ENCODE peak calls at places on chromosomes 3 and 15, in four cellular contexts. U is fibroblast of mammary gland, P is left ventricle myocardium inferior, L is esophagus squamous epithelium. Y is an unnamed sample.

GRCh38 chr3:142977399-142977728 is 13.9 kb upstream of the PAQR9 start:
- DNase-seq in L (no peak), U (peak; percentile 68), P (no peak), Y (no peak)

GRCh38 chr3:191985691-191986090 is 524.7 kb downstream of the PYDC2 start:
- DNase-seq in U (peak; percentile 4), P (no peak), L (no peak), Y (no peak)

GRCh38 chr3:1082024-1082633 is 10.7 kb upstream of the CNTN6 start:
- DNase-seq in P (no peak), L (no peak), U (peak; percentile 68), Y (no peak)

GRCh38 chr3:126025116-126025729 is 56.2 kb downstream of the ROPN1B start:
- DNase-seq in P (no peak), U (no peak), L (no peak), Y (no peak)

GRCh38 chr3:129695203-129695602 is 88.7 kb upstream of the PLXND1 start:
- DNase-seq in U (peak; percentile 89), L (no peak), P (no peak), Y (no peak)

GRCh38 chr3:6806991-6807390 is 53.9 kb upstream of the GRM7 start:
- DNase-seq in L (no peak), U (no peak), P (no peak), Y (no peak)

GRCh38 chr15:101138913-101139880 is 112.7 kb downstream of the CHSY1 start:
- DNase-seq in P (no peak), L (no peak), U (no peak), Y (no peak)

GRCh38 chr15:49238342-49238741 is 68.3 kb downstream of the GALK2 start:
- DNase-seq in U (peak; percentile 94), P (no peak), L (no peak), Y (no peak)

GRCh38 chr15:31607656-31608055 is 281.0 kb downstream of the KLF13 start:
- DNase-seq in P (no peak), U (no peak), L (no peak), Y (no peak)

GRCh38 chr3:33883538-33884203 is 85.2 kb downstream of the PDCD6IP start:
- DNase-seq in L (no peak), P (no peak), U (peak; percentile 60), Y (no peak)

GRCh38 chr3:149466192-149466591 is 8.3 kb upstream of the TM4SF4 start:
- DNase-seq in P (no peak), U (peak; percentile 88), L (no peak), Y (no peak)

GRCh38 chr3:44762170-44762677 is 630 bp downstream of the KIF15 start:
- DNase-seq in U (peak; percentile 18), L (no peak), P (no peak), Y (no peak)

GRCh38 chr3:46881819-46882376 is 4.4 kb downstream of the PTH1R start:
- DNase-seq in P (peak; percentile 46), L (no peak), U (no peak), Y (no peak)

GRCh38 chr3:13266651-13267347 is 153.3 kb downstream of the NUP210 start:
- DNase-seq in P (no peak), L (no peak), U (no peak), Y (no peak)

GRCh38 chr3:151314132-151314531 is 2.5 kb downstream of the GPR87 start:
- DNase-seq in L (no peak), U (no peak), P (no peak), Y (no peak)

GRCh38 chr3:151314593-151314992 is 2.0 kb downstream of the GPR87 start:
- DNase-seq in L (no peak), U (no peak), P (no peak), Y (no peak)

GRCh38 chr3:151315136-151315535 is 1.5 kb downstream of the GPR87 start:
- DNase-seq in U (peak; percentile 66), P (no peak), L (no peak), Y (no peak)

GRCh38 chr3:151316267-151316991 is at the start of gene GPR87:
- DNase-seq in U (peak; percentile 45), P (no peak), L (no peak), Y (peak; percentile 88)

DNA sequence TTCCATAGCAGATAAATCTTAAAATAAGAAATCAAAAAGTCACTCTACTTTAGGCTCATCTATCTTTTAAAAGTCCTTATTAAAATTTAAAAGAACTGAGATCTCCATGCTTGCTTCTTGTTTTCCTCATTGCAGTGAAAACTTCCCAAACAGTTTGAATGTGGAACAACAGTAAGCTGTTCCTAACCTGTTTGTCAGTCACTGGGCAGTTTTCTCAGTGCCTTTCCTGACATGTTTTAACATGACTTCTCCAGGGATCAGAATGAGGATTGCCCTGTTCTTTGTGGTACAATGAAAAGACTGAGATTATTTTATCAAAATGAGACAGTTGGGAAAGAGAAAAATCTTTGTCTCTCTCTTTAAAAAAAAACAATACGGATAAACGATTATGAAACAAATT is 774 bp downstream of the GPR87 start:
- DNase-seq in U (no peak), P (no peak), L (no peak), Y (no peak)
- H3K4me3 ChIP-seq in U (no peak overlapping the region), P (no peak overlapping the region), L (peak overlapping the region; percentile 56), Y (peak overlapping the region; percentile 92)

DNA sequence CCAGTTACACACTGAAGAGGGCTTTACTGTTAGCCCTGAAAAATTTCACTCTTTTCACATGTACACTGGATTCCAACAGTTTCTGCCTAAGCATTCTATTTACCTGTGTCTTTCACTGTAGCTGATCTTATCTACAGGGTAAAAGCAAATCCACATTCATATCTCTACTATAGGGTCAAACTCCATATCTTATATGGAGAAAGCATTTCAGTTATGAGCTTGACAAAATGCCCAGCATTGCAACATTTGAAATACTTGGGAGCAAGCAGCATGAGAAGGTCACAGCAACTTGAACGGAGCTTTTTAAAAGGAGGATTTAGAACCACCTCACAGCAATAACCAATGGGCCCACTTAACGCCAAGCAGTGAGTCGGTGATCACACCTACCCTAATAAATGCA is 328.9 kb downstream of the FOXP1 start:
- DNase-seq in U (no peak), L (no peak), P (no peak), Y (no peak)
- H3K4me3 ChIP-seq in U (no peak overlapping the region), L (no peak overlapping the region), P (no peak overlapping the region), Y (no peak overlapping the region)

DNA sequence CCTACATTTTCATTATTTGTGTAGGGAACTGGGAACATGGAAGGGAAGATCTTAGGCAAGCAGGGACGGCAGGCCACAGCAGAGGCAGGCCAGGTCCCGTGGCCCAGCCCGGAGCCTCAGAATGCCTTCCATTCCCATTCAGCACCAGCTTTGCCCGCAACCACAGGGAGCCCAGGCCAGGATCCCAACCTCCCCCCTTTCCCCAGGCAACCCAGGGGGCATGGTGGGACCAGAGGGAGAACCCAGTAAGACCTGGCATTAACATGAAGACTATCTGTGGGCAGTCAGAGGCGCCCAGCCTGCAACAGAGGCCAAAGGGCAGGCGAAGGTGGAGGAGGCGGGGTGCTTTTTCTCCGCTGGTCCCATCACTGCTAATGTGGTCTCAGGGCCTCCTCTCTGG is 135.6 kb downstream of the TPRA1 start:
- DNase-seq in U (no peak), L (no peak), P (no peak), Y (no peak)
- H3K4me3 ChIP-seq in U (no peak overlapping the region), L (no peak overlapping the region), P (no peak overlapping the region), Y (no peak overlapping the region)

DNA sequence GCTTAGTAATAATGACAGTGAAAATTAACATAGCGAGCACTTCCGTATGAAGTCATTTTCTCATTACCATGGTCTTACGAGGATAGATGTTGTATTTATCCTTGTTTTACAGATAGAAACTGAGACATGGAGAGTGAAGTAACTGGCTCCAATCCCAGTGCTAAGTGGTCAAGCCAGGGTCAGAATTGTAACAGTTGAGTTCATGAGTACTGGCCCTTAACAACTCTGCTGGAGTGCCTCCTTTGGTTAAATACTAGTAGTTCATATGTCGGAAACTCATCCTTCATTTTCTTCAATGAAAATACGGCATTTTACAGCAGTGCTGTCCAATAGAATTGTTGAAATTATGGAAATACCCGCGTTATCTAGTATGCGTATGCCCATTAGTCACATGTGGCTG is 32.4 kb downstream of the FNDC3B start:
- DNase-seq in U (no peak), P (no peak), L (no peak), Y (no peak)
- H3K4me3 ChIP-seq in U (no peak overlapping the region), P (no peak overlapping the region), L (no peak overlapping the region), Y (no peak overlapping the region)

DNA sequence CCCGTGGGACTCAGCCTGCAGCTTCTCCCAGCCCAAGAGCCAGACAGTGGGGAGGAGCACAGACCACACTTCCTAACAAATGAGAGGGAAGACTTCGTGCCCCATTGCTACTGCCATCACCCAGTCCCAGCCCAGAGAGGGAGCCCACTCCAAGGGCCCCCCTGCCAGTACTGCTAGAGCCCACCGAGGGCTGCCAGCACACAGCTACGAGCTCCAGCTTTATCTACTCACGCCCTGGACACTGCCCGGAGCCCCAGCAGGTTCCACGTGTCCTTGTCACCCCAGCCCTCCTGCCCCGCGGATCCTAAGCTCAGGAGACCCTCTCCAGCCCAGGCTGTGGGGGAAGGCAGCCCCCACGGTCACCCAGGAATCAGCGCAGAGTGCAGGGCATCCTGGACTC is 1.9 kb downstream of the GOLGA8A start:
- DNase-seq in U (no peak), P (no peak), L (no peak), Y (no peak)
- H3K4me3 ChIP-seq in U (no peak overlapping the region), P (peak overlapping the region; percentile 74), L (no peak overlapping the region), Y (no peak overlapping the region)

DNA sequence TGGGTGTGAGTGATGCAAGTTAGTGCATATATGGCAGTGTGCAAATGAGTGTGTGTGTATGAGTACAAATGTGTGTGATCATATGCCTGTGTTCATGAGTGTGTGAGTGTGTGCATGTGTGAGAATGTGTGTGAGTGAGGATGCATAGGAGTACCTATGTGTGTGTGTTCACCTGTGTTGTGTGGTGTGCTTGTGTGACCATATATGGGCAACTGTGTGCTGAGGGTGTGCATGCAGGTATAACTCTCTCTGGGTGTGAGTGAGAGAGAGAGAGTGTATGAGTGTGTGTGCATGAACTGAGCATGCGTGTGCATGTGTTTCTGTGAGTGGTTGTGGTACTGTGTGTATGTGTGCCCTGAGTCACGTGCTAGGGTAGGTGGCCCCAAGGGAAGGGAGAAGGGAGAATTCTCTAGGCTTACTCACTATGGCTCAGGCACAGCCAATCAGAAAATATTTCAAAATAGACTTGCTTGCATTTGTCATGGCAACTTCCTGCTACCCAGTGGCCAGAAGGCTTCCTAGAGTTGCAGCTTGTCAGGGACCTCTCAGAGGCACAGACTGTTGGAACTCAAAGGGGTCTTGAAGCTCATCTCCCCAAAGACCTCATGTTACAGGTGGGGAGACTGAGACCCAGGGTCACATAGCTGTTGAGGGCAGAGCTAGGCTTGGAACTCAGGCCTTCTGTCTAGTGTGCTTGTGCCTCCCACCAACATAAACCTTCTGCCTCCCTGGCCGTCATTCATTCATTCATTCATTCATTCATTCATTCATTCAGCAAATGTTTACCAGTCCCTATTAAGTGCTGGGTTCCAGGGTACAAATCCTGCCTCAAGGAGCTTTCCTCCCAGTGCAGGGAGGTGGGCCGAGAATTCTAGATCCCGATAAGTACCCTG is 10.6 kb upstream of the RFT1 start:
- DNase-seq in P (no peak), L (no peak), U (peak; percentile 85), Y (no peak)
- H3K4me3 ChIP-seq in P (no peak overlapping the region), L (no peak overlapping the region), U (no peak overlapping the region), Y (no peak overlapping the region)

Y was measured in keratinocyte.